ENCODE peak calls at places on chromosome 22, in five cellular contexts. One of them, this sample, is unnamed.

GRCh38 chr22:20153945-20154344 is 3.1 kb upstream of the CCDC188 start:
- DNase-seq in RPMI8226: no peak
- DNase-seq in heart right ventricle: no peak
- DNase-seq in upper lobe of right lung: no peak
- DNase-seq in NCI-H1436: no peak
- DNase-seq in this sample: no peak

GRCh38 chr22:46742576-46743221 is 4.6 kb upstream of the CERK start:
- DNase-seq in RPMI8226: no peak
- DNase-seq in heart right ventricle: no peak
- DNase-seq in upper lobe of right lung: no peak
- DNase-seq in NCI-H1436: no peak
- DNase-seq in this sample: no peak

GRCh38 chr22:27113211-27114030 is 456.0 kb downstream of the MIAT start:
- DNase-seq in RPMI8226: no peak
- DNase-seq in heart right ventricle: no peak
- DNase-seq in upper lobe of right lung: no peak
- DNase-seq in NCI-H1436: no peak
- DNase-seq in this sample: no peak

GRCh38 chr22:46797355-46797754 is 34.9 kb downstream of the TBC1D22A start:
- DNase-seq in RPMI8226: no peak
- DNase-seq in heart right ventricle: no peak
- DNase-seq in upper lobe of right lung: no peak
- DNase-seq in NCI-H1436: no peak
- DNase-seq in this sample: no peak

GRCh38 chr22:21025266-21025665 is 7.1 kb downstream of the SLC7A4 start:
- DNase-seq in RPMI8226: no peak
- DNase-seq in heart right ventricle: no peak
- DNase-seq in upper lobe of right lung: no peak
- DNase-seq in NCI-H1436: no peak
- DNase-seq in this sample: no peak

GRCh38 chr22:30705710-30706651 is 11.3 kb downstream of the OSBP2 start:
- DNase-seq in RPMI8226: peak; percentile 45
- DNase-seq in heart right ventricle: no peak
- DNase-seq in upper lobe of right lung: no peak
- DNase-seq in NCI-H1436: no peak
- DNase-seq in this sample: peak; percentile 35

GRCh38 chr22:46764779-46765485 is 2.5 kb downstream of the TBC1D22A start:
- DNase-seq in RPMI8226: no peak
- DNase-seq in heart right ventricle: no peak
- DNase-seq in upper lobe of right lung: no peak
- DNase-seq in NCI-H1436: no peak
- DNase-seq in this sample: peak; percentile 22

GRCh38 chr22:42561856-42562255 is 8.1 kb downstream of the SERHL2 start:
- DNase-seq in RPMI8226: no peak
- DNase-seq in heart right ventricle: no peak
- DNase-seq in upper lobe of right lung: no peak
- DNase-seq in NCI-H1436: no peak
- DNase-seq in this sample: no peak

GRCh38 chr22:30457964-30458363 is 13.9 kb downstream of the SEC14L3 start:
- DNase-seq in RPMI8226: no peak
- DNase-seq in heart right ventricle: no peak
- DNase-seq in upper lobe of right lung: no peak
- DNase-seq in NCI-H1436: no peak
- DNase-seq in this sample: no peak

GRCh38 chr22:46894081-46894671 is 131.7 kb downstream of the TBC1D22A start:
- DNase-seq in RPMI8226: no peak
- DNase-seq in heart right ventricle: no peak
- DNase-seq in upper lobe of right lung: no peak
- DNase-seq in NCI-H1436: no peak
- DNase-seq in this sample: no peak

This sample was measured in cardiac septum.